ENCODE peak calls at places on chromosomes 2 and 18, in seven cellular contexts. One of them, this sample, is unnamed.

GRCh38 chr2:192283450-192283849 is 88.7 kb upstream of the TMEFF2 start:
- DNase-seq in AG10803: no peak
- DNase-seq in sigmoid colon: no peak
- DNase-seq in GM13977: no peak
- DNase-seq in lung: no peak
- DNase-seq in ascending aorta: no peak
- DNase-seq in pancreas: no peak
- DNase-seq in this sample: no peak

GRCh38 chr2:241015439-241015838 is 17.0 kb downstream of the SNED1 start:
- DNase-seq in pancreas: no peak
- DNase-seq in ascending aorta: no peak
- DNase-seq in sigmoid colon: peak; percentile 27
- DNase-seq in GM13977: no peak
- DNase-seq in lung: no peak
- DNase-seq in AG10803: no peak
- DNase-seq in this sample: no peak

GRCh38 chr2:172404824-172405223 is 22.6 kb upstream of the ITGA6 start:
- DNase-seq in lung: no peak
- DNase-seq in ascending aorta: no peak
- DNase-seq in pancreas: no peak
- DNase-seq in GM13977: no peak
- DNase-seq in AG10803: peak; percentile 88
- DNase-seq in sigmoid colon: no peak
- DNase-seq in this sample: no peak

GRCh38 chr2:237227190-237227988 is 141.7 kb downstream of the COPS8 start:
- DNase-seq in ascending aorta: no peak
- DNase-seq in GM13977: no peak
- DNase-seq in lung: no peak
- DNase-seq in AG10803: peak; percentile 91
- DNase-seq in pancreas: no peak
- DNase-seq in sigmoid colon: no peak
- DNase-seq in this sample: no peak

GRCh38 chr2:187499941-187500532 is 52.0 kb upstream of the CALCRL start:
- DNase-seq in sigmoid colon: peak; percentile 71
- DNase-seq in ascending aorta: peak; percentile 74
- DNase-seq in AG10803: peak; percentile 58
- DNase-seq in GM13977: peak; percentile 13
- DNase-seq in pancreas: peak; percentile 31
- DNase-seq in lung: peak; percentile 52
- DNase-seq in this sample: peak; percentile 36

GRCh38 chr2:22273853-22274252 is 1111.1 kb upstream of the KLHL29 start:
- DNase-seq in AG10803: no peak
- DNase-seq in lung: no peak
- DNase-seq in sigmoid colon: no peak
- DNase-seq in GM13977: no peak
- DNase-seq in pancreas: no peak
- DNase-seq in ascending aorta: no peak
- DNase-seq in this sample: no peak

GRCh38 chr2:205752421-205752820 is 70.1 kb downstream of the NRP2 start:
- DNase-seq in GM13977: no peak
- DNase-seq in lung: no peak
- DNase-seq in ascending aorta: no peak
- DNase-seq in sigmoid colon: no peak
- DNase-seq in AG10803: no peak
- DNase-seq in pancreas: no peak
- DNase-seq in this sample: no peak

GRCh38 chr2:198287706-198288105 is 483.3 kb downstream of the PLCL1 start:
- DNase-seq in GM13977: no peak
- DNase-seq in ascending aorta: no peak
- DNase-seq in AG10803: peak; percentile 12
- DNase-seq in pancreas: no peak
- DNase-seq in sigmoid colon: no peak
- DNase-seq in lung: no peak
- DNase-seq in this sample: no peak

GRCh38 chr2:236565879-236566402 is 3.7 kb upstream of the ACKR3 start:
- DNase-seq in AG10803: no peak
- DNase-seq in sigmoid colon: peak; percentile 49
- DNase-seq in lung: no peak
- DNase-seq in pancreas: no peak
- DNase-seq in GM13977: no peak
- DNase-seq in ascending aorta: peak; percentile 60
- DNase-seq in this sample: no peak

GRCh38 chr2:186612555-186613440 is 22.9 kb downstream of the ITGAV start:
- DNase-seq in ascending aorta: no peak
- DNase-seq in sigmoid colon: no peak
- DNase-seq in pancreas: no peak
- DNase-seq in lung: no peak
- DNase-seq in GM13977: no peak
- DNase-seq in AG10803: no peak
- DNase-seq in this sample: no peak

GRCh38 chr18:3458378-3458777 is 8.4 kb downstream of the TGIF1 start:
- DNase-seq in lung: no peak
- DNase-seq in GM13977: no peak
- DNase-seq in pancreas: no peak
- DNase-seq in AG10803: no peak
- DNase-seq in sigmoid colon: no peak
- DNase-seq in ascending aorta: no peak
- DNase-seq in this sample: no peak

DNA sequence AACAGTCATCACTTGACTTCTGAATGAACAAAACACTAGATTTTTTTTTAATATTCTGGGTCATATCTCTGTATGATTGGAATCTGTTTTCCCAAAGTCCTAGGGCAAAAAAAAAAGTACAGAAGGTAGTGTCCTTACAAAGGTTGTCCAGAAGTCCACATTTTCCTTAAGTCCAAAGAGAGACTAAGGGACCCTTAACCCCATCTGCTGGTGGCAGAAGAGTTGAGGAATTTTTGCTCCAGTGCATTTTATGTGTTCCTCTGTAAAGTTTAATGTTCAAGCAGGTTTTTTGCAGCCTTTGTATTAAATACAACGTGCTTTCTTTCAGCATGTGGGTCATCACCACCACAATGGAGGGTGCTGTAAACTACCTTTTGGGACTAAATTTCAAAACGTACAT is 215.9 kb downstream of the SP3 start:
- DNase-seq in sigmoid colon: no peak
- DNase-seq in AG10803: peak; percentile 36
- DNase-seq in pancreas: no peak
- DNase-seq in lung: no peak
- DNase-seq in GM13977: no peak
- DNase-seq in ascending aorta: no peak
- DNase-seq in this sample: no peak
- TF ChIP-seq CTCF in sigmoid colon: no peak
- TF ChIP-seq CTCF in AG10803: peak; percentile 62
- TF ChIP-seq CTCF in pancreas: no peak
- TF ChIP-seq CTCF in lung: no peak
- TF ChIP-seq CTCF in GM13977: no peak
- TF ChIP-seq CTCF in ascending aorta: no peak
- TF ChIP-seq CTCF in this sample: peak; percentile 39

GRCh38 chr2:99187011-99187410 is 6.0 kb downstream of the MRPL30 start:
- DNase-seq in ascending aorta: no peak
- DNase-seq in sigmoid colon: no peak
- DNase-seq in lung: no peak
- DNase-seq in GM13977: no peak
- DNase-seq in pancreas: no peak
- DNase-seq in AG10803: peak; percentile 40
- DNase-seq in this sample: no peak

GRCh38 chr2:99188357-99188756 is 7.4 kb downstream of the MRPL30 start:
- DNase-seq in AG10803: no peak
- DNase-seq in pancreas: no peak
- DNase-seq in lung: no peak
- DNase-seq in ascending aorta: no peak
- DNase-seq in sigmoid colon: no peak
- DNase-seq in GM13977: no peak
- DNase-seq in this sample: no peak

GRCh38 chr2:99184811-99185210 is 3.8 kb downstream of the MRPL30 start:
- DNase-seq in lung: no peak
- DNase-seq in AG10803: no peak
- DNase-seq in ascending aorta: no peak
- DNase-seq in GM13977: no peak
- DNase-seq in pancreas: no peak
- DNase-seq in sigmoid colon: no peak
- DNase-seq in this sample: no peak

DNA sequence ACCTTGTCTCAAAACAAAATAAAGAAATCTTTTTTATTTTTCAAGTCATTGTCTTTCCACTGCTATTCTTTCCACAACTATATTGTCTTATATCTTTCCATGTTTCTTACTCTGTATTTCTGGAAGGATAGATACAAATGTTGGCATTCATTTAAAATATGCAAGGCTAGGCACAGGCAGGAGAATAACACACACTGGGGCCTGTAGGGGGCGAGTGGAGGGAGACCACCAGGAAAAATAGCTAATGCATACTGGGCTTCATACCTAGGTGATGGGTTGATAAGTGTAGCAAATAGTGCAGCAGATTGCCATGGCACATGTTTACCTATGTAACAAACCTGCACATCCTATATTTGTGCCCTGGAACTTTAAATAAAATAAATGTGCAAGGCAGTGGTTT is 9.6 kb downstream of the MRPL30 start:
- DNase-seq in pancreas: no peak
- DNase-seq in lung: no peak
- DNase-seq in GM13977: no peak
- DNase-seq in sigmoid colon: no peak
- DNase-seq in AG10803: no peak
- DNase-seq in ascending aorta: no peak
- DNase-seq in this sample: no peak
- TF ChIP-seq CTCF in pancreas: no peak
- TF ChIP-seq CTCF in lung: no peak
- TF ChIP-seq CTCF in GM13977: no peak
- TF ChIP-seq CTCF in sigmoid colon: no peak
- TF ChIP-seq CTCF in AG10803: no peak
- TF ChIP-seq CTCF in ascending aorta: no peak
- TF ChIP-seq CTCF in this sample: peak; percentile 27

DNA sequence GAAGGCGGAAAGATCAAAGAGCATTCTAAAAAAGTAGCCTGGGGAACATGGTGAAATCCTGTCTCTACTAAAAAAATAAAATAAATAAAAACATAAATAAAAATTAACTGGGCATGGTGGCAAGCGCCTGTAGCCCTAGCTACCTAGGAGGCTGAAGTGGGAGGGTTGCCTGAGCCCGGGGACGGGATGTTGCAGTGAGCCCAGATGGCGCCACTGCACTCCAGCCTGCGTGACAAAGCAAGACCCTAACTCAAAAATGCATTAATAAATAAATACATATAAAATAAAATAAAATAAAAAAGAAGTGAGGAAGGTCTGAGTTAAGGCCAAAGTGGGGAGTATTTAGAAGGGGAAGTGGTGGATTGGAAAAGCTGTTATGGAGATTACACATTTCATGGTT is 1.3 kb upstream of the PSMD14 start:
- DNase-seq in lung: no peak
- DNase-seq in pancreas: no peak
- DNase-seq in GM13977: no peak
- DNase-seq in ascending aorta: no peak
- DNase-seq in sigmoid colon: no peak
- DNase-seq in AG10803: no peak
- DNase-seq in this sample: no peak
- TF ChIP-seq CTCF in lung: no peak
- TF ChIP-seq CTCF in pancreas: no peak
- TF ChIP-seq CTCF in GM13977: no peak
- TF ChIP-seq CTCF in ascending aorta: no peak
- TF ChIP-seq CTCF in sigmoid colon: no peak
- TF ChIP-seq CTCF in AG10803: no peak
- TF ChIP-seq CTCF in this sample: no peak

GRCh38 chr2:64213607-64214275 is 69.5 kb upstream of the PELI1 start:
- DNase-seq in lung: no peak
- DNase-seq in GM13977: peak; percentile 28
- DNase-seq in AG10803: no peak
- DNase-seq in ascending aorta: no peak
- DNase-seq in pancreas: no peak
- DNase-seq in sigmoid colon: no peak
- DNase-seq in this sample: no peak
- TF ChIP-seq CTCF in lung: no peak
- TF ChIP-seq CTCF in GM13977: no peak
- TF ChIP-seq CTCF in AG10803: no peak
- TF ChIP-seq CTCF in ascending aorta: no peak
- TF ChIP-seq CTCF in pancreas: no peak
- TF ChIP-seq CTCF in sigmoid colon: no peak
- TF ChIP-seq CTCF in this sample: no peak

DNA sequence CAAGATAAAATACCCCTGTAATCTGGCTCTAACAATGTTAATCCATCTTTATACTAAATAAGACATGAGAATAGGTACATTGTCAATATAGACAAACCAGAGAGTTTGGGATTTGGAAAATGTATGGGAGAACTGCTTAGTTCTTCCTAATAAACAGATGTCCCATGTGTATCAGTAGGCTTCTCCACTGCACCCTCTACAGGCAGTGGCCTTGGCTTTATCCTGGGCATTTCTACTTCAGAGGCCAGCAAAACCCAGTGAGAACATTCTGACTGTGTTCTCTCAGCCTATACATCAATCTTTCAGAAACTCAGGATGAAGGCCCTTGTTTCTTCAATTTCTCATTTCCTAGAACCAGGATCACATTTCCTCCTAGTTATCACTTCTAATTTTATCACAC is 1167.5 kb upstream of the ACVR2A start:
- DNase-seq in lung: no peak
- DNase-seq in GM13977: no peak
- DNase-seq in AG10803: no peak
- DNase-seq in ascending aorta: no peak
- DNase-seq in pancreas: no peak
- DNase-seq in sigmoid colon: no peak
- DNase-seq in this sample: no peak
- TF ChIP-seq CTCF in lung: no peak
- TF ChIP-seq CTCF in GM13977: no peak
- TF ChIP-seq CTCF in AG10803: peak; percentile 19
- TF ChIP-seq CTCF in ascending aorta: no peak
- TF ChIP-seq CTCF in pancreas: no peak
- TF ChIP-seq CTCF in sigmoid colon: no peak
- TF ChIP-seq CTCF in this sample: no peak

GRCh38 chr18:76435321-76435989 is 59.6 kb downstream of the ZNF516 start:
- DNase-seq in pancreas: no peak
- DNase-seq in GM13977: no peak
- DNase-seq in ascending aorta: no peak
- DNase-seq in AG10803: no peak
- DNase-seq in lung: no peak
- DNase-seq in sigmoid colon: no peak
- DNase-seq in this sample: no peak
- TF ChIP-seq CTCF in pancreas: no peak
- TF ChIP-seq CTCF in GM13977: no peak
- TF ChIP-seq CTCF in ascending aorta: no peak
- TF ChIP-seq CTCF in AG10803: no peak
- TF ChIP-seq CTCF in lung: no peak
- TF ChIP-seq CTCF in sigmoid colon: no peak
- TF ChIP-seq CTCF in this sample: no peak

This sample was measured in neural crest cell.